ENCODE peak calls at places on chromosomes 2 and 18, in eight cellular contexts. K is AG04450; L is CD8-positive, alpha-beta T cell; X is gastrocnemius medialis; G is epithelial cell of prostate; J is hepatocyte; A is dorsolateral prefrontal cortex; D is Peyer's patch. Y is an unnamed sample.

GRCh38 chr2:158205215-158205614 is 103.5 kb downstream of the UPP2 start:
- DNase-seq in D (no peak), L (no peak), X (no peak), K (no peak), J (no peak), G (no peak), A (no peak), Y (no peak)

GRCh38 chr2:6773694-6774044 is 92.0 kb downstream of the CMPK2 start:
- DNase-seq in J (no peak), G (no peak), A (no peak), X (no peak), K (no peak), L (no peak), D (no peak), Y (no peak)

GRCh38 chr2:95273911-95274290 is 348 bp upstream of the PROM2 start:
- DNase-seq in J (no peak), A (peak; percentile 26), L (no peak), G (no peak), D (no peak), X (no peak), K (no peak), Y (no peak)

GRCh38 chr2:126796931-126797621 is 101.6 kb upstream of the TEX51 start:
- DNase-seq in J (no peak), G (no peak), X (no peak), K (no peak), L (no peak), A (no peak), D (peak; percentile 1), Y (no peak)

GRCh38 chr2:85719609-85720240 is 25.6 kb downstream of the GNLY start:
- DNase-seq in K (no peak), J (no peak), D (no peak), G (no peak), A (no peak), X (no peak), L (no peak), Y (peak; percentile 31)

GRCh38 chr2:115596659-115597375 is 1154.4 kb downstream of the DPP10 start:
- DNase-seq in X (no peak), A (no peak), D (no peak), K (no peak), J (no peak), G (no peak), L (no peak), Y (no peak)

GRCh38 chr2:1134629-1135028 is 184.0 kb downstream of the SNTG2 start:
- DNase-seq in L (no peak), A (no peak), X (no peak), G (no peak), D (no peak), K (no peak), J (no peak), Y (no peak)

GRCh38 chr2:214315324-214315723 is 95.5 kb upstream of the VWC2L start:
- DNase-seq in G (no peak), J (no peak), X (no peak), D (no peak), K (no peak), A (no peak), L (no peak), Y (no peak)

GRCh38 chr2:127721311-127721977 is 20.1 kb downstream of the SFT2D3 start:
- DNase-seq in A (no peak), G (peak; percentile 64), L (no peak), X (no peak), K (no peak), D (no peak), J (no peak), Y (no peak)

GRCh38 chr2:117917223-117917917 is 96.5 kb downstream of the CCDC93 start:
- DNase-seq in L (no peak), K (no peak), X (no peak), D (no peak), A (no peak), G (no peak), J (peak; percentile 70), Y (peak; percentile 20)

GRCh38 chr2:65265090-65266045 is 37.7 kb downstream of the ACTR2 start:
- DNase-seq in G (peak; percentile 18), A (no peak), L (no peak), J (peak; percentile 83), D (no peak), X (no peak), K (peak; percentile 79), Y (peak; percentile 91)

GRCh38 chr2:9417725-9418124 is 5.6 kb downstream of the ITGB1BP1 start:
- DNase-seq in D (no peak), X (no peak), K (no peak), A (no peak), L (no peak), G (no peak), J (no peak), Y (no peak)

GRCh38 chr2:150610670-150611279 is 123.3 kb upstream of the RND3 start:
- DNase-seq in G (peak; percentile 22), J (peak; percentile 65), K (no peak), L (no peak), X (no peak), D (no peak), A (no peak), Y (peak; percentile 52)

GRCh38 chr18:74533666-74534065 is 634 bp upstream of the CNDP1 start:
- DNase-seq in J (no peak), D (no peak), G (no peak), A (no peak), X (no peak), K (no peak), L (no peak), Y (no peak)

GRCh38 chr2:226683196-226683595 is 116.4 kb downstream of the IRS1 start:
- DNase-seq in A (no peak), D (no peak), X (no peak), L (no peak), J (no peak), K (no peak), G (peak; percentile 64), Y (no peak)

GRCh38 chr2:120631241-120631640 is 104.4 kb upstream of the GLI2 start:
- DNase-seq in K (no peak), L (no peak), A (no peak), X (no peak), J (no peak), G (no peak), D (no peak), Y (no peak)

GRCh38 chr2:203737360-203737759 is 30.9 kb downstream of the CD28 start:
- DNase-seq in J (no peak), A (no peak), D (no peak), X (no peak), K (no peak), G (no peak), L (no peak), Y (no peak)

GRCh38 chr2:98505311-98505808 is 60.7 kb downstream of the INPP4A start:
- DNase-seq in K (no peak), A (no peak), L (no peak), X (no peak), D (peak; percentile 23), G (no peak), J (no peak), Y (no peak)
- H3K27ac ChIP-seq in K (no peak overlapping the region), A (peak overlapping the region; percentile 68), L (no peak overlapping the region), X (peak overlapping the region; percentile 32), D (peak overlapping the region; percentile 1), G (no peak overlapping the region), J (peak overlapping the region; percentile 26), Y (no peak overlapping the region)

DNA sequence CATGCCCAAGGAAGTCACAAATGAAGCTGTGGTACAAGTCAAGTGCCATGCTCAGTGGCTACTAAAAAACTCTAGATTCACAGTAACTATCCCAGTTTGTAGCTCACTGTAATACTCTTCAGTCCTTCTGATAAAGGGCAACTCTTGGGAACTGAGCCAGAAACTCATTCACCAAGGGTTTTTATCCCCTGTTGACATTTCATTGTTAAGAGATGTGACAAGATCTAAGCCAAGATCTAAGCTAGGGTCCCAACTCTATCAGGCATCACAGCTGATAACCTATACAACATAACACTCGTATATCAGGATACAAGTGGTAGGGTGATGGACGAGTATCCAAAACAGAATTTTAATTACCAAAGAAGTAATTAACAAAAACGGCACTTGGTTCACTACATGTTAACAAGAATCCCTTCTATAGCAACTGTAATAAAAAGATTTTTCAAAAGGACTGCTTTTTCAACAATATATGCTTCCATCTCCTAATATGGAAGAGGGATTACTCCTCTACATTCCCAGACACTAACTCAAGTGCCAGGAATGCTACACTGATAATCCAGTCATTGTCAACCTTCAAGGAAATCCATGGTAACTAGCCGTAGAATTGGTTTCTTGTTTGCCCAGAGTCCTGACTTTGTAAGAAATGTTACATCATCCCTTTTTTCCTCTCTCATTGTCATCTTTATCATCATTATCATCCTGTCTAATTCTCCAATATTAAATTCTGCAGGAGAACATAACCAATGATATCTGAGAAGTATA is 111.7 kb downstream of the CDH2 start:
- DNase-seq in A (no peak), G (peak; percentile 27), K (peak; percentile 56), L (no peak), X (no peak), D (no peak), J (peak; percentile 38), Y (peak; percentile 50)
- H3K27ac ChIP-seq in A (no peak overlapping the region), G (peak overlapping the region; percentile 36), K (no peak overlapping the region), L (no peak overlapping the region), X (no peak overlapping the region), D (no peak overlapping the region), J (peak overlapping the region; percentile 71), Y (peak overlapping the region; percentile 98)

DNA sequence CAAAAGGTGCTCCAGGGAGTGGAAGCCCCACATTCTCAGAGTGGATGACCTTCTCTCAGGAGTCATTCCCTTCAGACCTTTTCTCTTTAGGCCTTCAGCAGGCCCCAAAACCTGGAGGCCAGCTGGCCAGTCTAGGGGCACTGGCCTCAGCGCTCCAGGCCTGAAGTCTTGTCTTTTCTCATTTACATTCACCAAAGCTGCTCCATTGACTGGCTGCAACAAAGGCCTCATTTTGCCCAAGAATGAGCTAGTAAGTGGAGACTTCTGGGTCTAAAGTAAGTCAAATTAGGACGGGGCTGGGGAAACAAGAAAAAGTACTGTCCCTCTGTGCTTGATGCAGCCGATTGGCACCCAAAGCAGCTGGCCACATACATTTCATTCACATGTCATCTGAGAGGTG is 83.9 kb upstream of the RIOK3 start:
- DNase-seq in G (no peak), D (no peak), A (no peak), L (no peak), K (no peak), X (no peak), J (no peak), Y (no peak)
- H3K27ac ChIP-seq in G (no peak overlapping the region), D (no peak overlapping the region), A (no peak overlapping the region), L (no peak overlapping the region), K (no peak overlapping the region), X (no peak overlapping the region), J (no peak overlapping the region), Y (no peak overlapping the region)

DNA sequence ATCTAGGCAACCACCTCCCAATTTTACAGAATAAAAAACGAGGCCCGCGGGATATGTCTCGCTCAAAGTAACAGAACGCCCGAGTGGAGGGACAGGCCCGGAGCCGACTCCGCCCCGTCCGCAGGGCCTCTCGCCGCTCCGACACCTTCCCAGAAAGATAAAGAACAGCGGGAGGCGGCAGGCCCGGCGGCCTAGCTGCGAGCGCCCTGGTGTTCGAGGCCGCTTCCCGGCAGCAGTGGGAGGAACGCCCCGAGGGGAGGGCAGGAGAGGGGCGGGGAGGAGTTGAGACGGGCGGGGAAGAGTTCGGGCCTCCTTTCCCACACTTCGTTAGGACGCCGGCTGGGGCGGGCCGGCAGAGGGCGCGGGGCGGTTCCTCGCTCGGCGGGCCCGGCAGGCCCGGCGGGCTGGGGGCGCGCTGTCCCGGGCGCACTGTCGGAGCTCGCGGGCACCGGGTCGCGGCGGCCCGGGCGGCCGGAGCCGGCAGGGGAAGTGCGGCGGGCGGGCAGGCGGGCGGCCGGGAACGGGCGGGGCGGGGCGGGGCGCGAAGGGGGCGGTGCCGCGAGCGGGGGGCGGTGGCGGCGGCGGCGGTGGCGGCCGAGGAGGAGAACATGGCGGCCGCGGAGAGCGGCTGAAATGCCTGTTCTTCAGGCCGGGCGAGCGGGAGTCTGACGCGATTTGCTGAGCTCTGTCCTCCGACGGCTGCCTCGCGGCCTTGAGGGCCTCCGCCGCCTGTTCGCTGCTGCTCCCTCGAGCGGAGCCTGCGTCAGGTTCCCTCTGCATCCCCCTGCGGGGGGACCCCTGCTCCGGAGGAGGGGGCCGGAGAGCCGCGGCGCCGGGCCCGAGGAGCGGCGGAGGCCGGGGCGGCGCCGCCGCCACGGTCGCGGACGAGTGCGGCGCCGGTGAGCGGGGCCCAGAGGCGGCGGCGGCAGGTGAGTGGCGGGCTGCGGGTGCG is at the start of gene NCOA1:
- DNase-seq in L (peak; percentile 92), D (peak; percentile 84), X (peak; percentile 79), A (peak; percentile 92), K (peak; percentile 65), G (peak; percentile 24), J (peak; percentile 94), Y (peak; percentile 96)
- H3K27ac ChIP-seq in L (peak within 1 kb of the TSS; percentile 70), D (peak within 1 kb of the TSS; percentile 75), X (peak within 1 kb of the TSS; percentile 97), A (peak within 1 kb of the TSS; percentile 94), K (peak within 1 kb of the TSS; percentile 81), G (peak within 1 kb of the TSS; percentile 69), J (peak within 1 kb of the TSS; percentile 97), Y (peak within 1 kb of the TSS; percentile 83)